ENCODE peak calls at places on chromosomes 11 and 22, in four cellular contexts. H is sciatic nerve, U is NCI-H1092 treated with DMSO at 0.1 percent for 48 hours, C is Calu3. I is an unnamed sample.

GRCh38 chr11:17547051-17547577 is at the start of gene OTOG:
- DNase-seq in H (peak), U (peak), C (peak), I (no peak)

GRCh38 chr11:8932564-8933180 is at the start of gene C11orf16:
- DNase-seq in H (no peak), U (no peak), C (no peak), I (no peak)

GRCh38 chr11:36339899-36340298 is 43.8 kb downstream of the PRR5L start:
- DNase-seq in H (no peak), U (no peak), C (no peak), I (no peak)

GRCh38 chr22:29369460-29369859 is 18.9 kb downstream of the AP1B1 start:
- DNase-seq in H (peak), U (no peak), C (no peak), I (no peak)

GRCh38 chr11:73995731-73996130 is 13.1 kb upstream of the UCP2 start:
- DNase-seq in H (no peak), U (no peak), C (no peak), I (no peak)

GRCh38 chr11:117146521-117146920 is 2.4 kb downstream of the PAFAH1B2 start:
- DNase-seq in H (no peak), U (no peak), C (no peak), I (no peak)

GRCh38 chr11:34478845-34479663 is 34.5 kb downstream of the ELF5 start:
- DNase-seq in H (no peak), U (no peak), C (no peak), I (no peak)

GRCh38 chr11:16956538-16957153 is 57.6 kb downstream of the PLEKHA7 start:
- DNase-seq in H (no peak), U (no peak), C (no peak), I (no peak)